ENCODE peak calls at places on chromosomes 11 and 22, in six cellular contexts. C is cardiac muscle cell, K is kidney, S is BE2C, N is lower lobe of right lung, E is K562. V is an unnamed sample.

GRCh38 chr11:77084581-77085191 is 17.9 kb downstream of the CAPN5 start:
- DNase-seq in C (no peak), K (peak), S (peak), N (peak), E (no peak), V (no peak)

GRCh38 chr11:134040386-134041297 is 28.2 kb upstream of the JAM3 start:
- DNase-seq in C (no peak), K (peak), S (no peak), N (no peak), E (no peak), V (no peak)

GRCh38 chr22:38397189-38398097 is 57.6 kb downstream of the KCNJ4 start:
- DNase-seq in C (peak), K (peak), S (no peak), N (peak), E (peak), V (no peak)

GRCh38 chr11:82978422-82979099 is 77.0 kb downstream of the DDIAS start:
- DNase-seq in C (peak), K (no peak), S (no peak), N (no peak), E (no peak), V (no peak)

GRCh38 chr11:70575396-70576060 is 177.2 kb downstream of the CTTN start:
- DNase-seq in C (no peak), K (no peak), S (no peak), N (no peak), E (no peak), V (no peak)

GRCh38 chr22:34587357-34588356 is 478.3 kb upstream of the ISX start:
- DNase-seq in C (no peak), K (no peak), S (no peak), N (no peak), E (no peak), V (no peak)

GRCh38 chr22:40857309-40857851 is 432 bp downstream of the XPNPEP3 start:
- DNase-seq in C (peak), K (no peak), S (no peak), N (no peak), E (no peak), V (no peak)

GRCh38 chr22:37519268-37520195 is at the start of gene CARD10:
- DNase-seq in C (peak), K (peak), S (peak), N (no peak), E (peak), V (no peak)

GRCh38 chr11:123640029-123640428 is 14.4 kb downstream of the SCN3B start:
- DNase-seq in C (no peak), K (no peak), S (no peak), N (no peak), E (no peak), V (no peak)

GRCh38 chr22:41971431-41971830 is 2.2 kb downstream of the SEPTIN3 start:
- DNase-seq in C (no peak), K (no peak), S (no peak), N (no peak), E (no peak), V (no peak)

GRCh38 chr11:44246726-44247125 is 63.2 kb downstream of the ALX4 start:
- DNase-seq in C (peak), K (no peak), S (peak), N (no peak), E (no peak), V (no peak)

GRCh38 chr11:46465683-46466082 is 74.1 kb upstream of the CHRM4 start:
- DNase-seq in C (no peak), K (no peak), S (no peak), N (no peak), E (no peak), V (no peak)

GRCh38 chr22:33770723-33771122 is 149.6 kb downstream of the LARGE1 start:
- DNase-seq in C (no peak), K (no peak), S (no peak), N (no peak), E (no peak), V (no peak)

GRCh38 chr11:116457336-116458007 is 315.3 kb downstream of the BUD13 start:
- DNase-seq in C (no peak), K (no peak), S (peak), N (no peak), E (no peak), V (no peak)

GRCh38 chr22:43393132-43393844 is 18.5 kb upstream of the MPPED1 start:
- DNase-seq in C (no peak), K (no peak), S (no peak), N (peak), E (no peak), V (no peak)

GRCh38 chr11:45022294-45023064 is 71.8 kb upstream of the TP53I11 start:
- DNase-seq in C (peak), K (no peak), S (no peak), N (no peak), E (no peak), V (no peak)

GRCh38 chr11:129286813-129287212 is 88.8 kb upstream of the BARX2 start:
- DNase-seq in C (no peak), K (no peak), S (no peak), N (no peak), E (no peak), V (no peak)

GRCh38 chr22:31229402-31230140 is 17.5 kb downstream of the LIMK2 start:
- DNase-seq in C (peak), K (no peak), S (peak), N (no peak), E (peak), V (no peak)

GRCh38 chr11:74689666-74690065 is 41.6 kb downstream of the CHRDL2 start:
- DNase-seq in C (peak), K (peak), S (no peak), N (no peak), E (no peak), V (no peak)

GRCh38 chr22:22771696-22772377 is 115.8 kb upstream of the IGLL5 start:
- DNase-seq in C (no peak), K (peak), S (no peak), N (no peak), E (no peak), V (no peak)

GRCh38 chr22:30208631-30209603 is 37.6 kb downstream of the LIF start:
- DNase-seq in C (peak), K (peak), S (peak), N (no peak), E (peak), V (no peak)

GRCh38 chr11:12755510-12755909 is 81.3 kb downstream of the TEAD1 start:
- DNase-seq in C (no peak), K (no peak), S (no peak), N (no peak), E (no peak), V (no peak)

GRCh38 chr11:12754582-12755250 is 80.5 kb downstream of the TEAD1 start:
- DNase-seq in C (no peak), K (no peak), S (no peak), N (no peak), E (no peak), V (no peak)

GRCh38 chr11:12756101-12756500 is 81.9 kb downstream of the TEAD1 start:
- DNase-seq in C (no peak), K (no peak), S (no peak), N (no peak), E (no peak), V (no peak)

GRCh38 chr11:12756867-12757266 is 82.6 kb downstream of the TEAD1 start:
- DNase-seq in C (no peak), K (no peak), S (no peak), N (no peak), E (no peak), V (no peak)

GRCh38 chr11:12757416-12757815 is 83.2 kb downstream of the TEAD1 start:
- DNase-seq in C (peak), K (no peak), S (no peak), N (no peak), E (no peak), V (no peak)
- H3K4me3 ChIP-seq in C (no peak), K (no peak), S (no peak), N (no peak), E (no peak), V (no peak)

GRCh38 chr11:66315498-66315885 is 1.4 kb downstream of the CD248 start:
- DNase-seq in C (no peak), K (peak), S (no peak), N (no peak), E (no peak), V (no peak)
- H3K4me3 ChIP-seq in C (no peak), K (peak), S (peak), N (peak), E (no peak), V (no peak)

GRCh38 chr11:2375964-2376551 is 1.1 kb upstream of the CD81 start:
- DNase-seq in C (no peak), K (peak), S (no peak), N (peak), E (no peak), V (no peak)
- H3K4me3 ChIP-seq in C (no peak), K (peak), S (no peak), N (no peak), E (no peak), V (no peak)

GRCh38 chr11:27698872-27699241 is 1.4 kb downstream of the BDNF start:
- DNase-seq in C (peak), K (peak), S (peak), N (peak), E (peak), V (peak)
- H3K4me3 ChIP-seq in C (peak), K (peak), S (peak), N (peak), E (no peak), V (peak)

GRCh38 chr11:6611092-6612007 is 666 bp downstream of the TAF10 start:
- DNase-seq in C (peak), K (peak), S (no peak), N (peak), E (peak), V (no peak)
- H3K4me3 ChIP-seq in C (peak), K (peak), S (peak), N (peak), E (peak), V (peak)

DNA sequence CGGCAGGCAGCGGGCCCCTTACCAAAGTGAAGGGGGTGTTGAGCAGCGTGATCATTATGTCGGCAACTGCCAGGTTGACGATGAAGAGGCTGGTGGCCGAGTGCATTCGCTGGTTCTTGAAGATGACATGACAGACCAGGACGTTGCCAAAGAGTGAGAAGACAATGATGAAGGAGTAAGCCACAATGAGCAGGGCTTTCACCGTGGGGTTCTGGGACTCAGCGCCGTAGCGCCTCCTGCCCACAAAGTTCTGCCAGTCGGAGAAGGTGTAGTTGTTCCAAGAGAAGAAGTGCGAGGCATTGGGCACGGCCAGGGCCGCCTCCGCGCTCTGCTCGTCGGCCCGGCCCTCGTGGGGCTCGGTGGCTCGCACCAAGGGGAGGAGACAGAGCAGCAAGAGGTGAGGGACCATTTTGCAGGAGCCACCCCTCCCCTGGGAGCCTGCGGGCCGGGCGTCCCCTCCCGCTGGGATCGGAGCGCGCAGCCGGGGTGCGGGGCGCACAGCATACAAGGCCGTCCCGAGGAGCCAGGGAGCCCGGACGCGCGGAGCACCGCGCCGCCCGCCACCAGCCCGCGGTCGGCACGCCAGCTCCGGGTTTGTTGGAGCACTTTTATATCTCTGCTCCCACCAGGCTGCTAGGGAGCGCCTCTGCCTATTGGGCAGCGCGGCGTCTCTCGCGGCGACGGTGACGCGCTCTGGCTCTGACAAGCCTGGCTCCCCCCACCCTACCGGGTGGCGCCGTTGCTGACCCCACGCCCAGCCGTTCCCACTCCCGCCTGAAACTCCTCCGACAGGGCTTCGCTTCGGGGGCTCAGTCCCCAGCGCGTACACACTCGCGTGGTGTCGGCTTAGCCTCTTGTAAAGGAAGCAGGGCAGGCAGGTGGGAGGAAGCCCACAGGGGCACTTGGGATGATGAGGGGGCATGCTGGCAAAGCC is at the start of gene GPR83:
- DNase-seq in C (peak), K (peak), S (peak), N (no peak), E (no peak), V (no peak)
- H3K4me3 ChIP-seq in C (peak), K (peak), S (peak), N (peak), E (no peak), V (no peak)

DNA sequence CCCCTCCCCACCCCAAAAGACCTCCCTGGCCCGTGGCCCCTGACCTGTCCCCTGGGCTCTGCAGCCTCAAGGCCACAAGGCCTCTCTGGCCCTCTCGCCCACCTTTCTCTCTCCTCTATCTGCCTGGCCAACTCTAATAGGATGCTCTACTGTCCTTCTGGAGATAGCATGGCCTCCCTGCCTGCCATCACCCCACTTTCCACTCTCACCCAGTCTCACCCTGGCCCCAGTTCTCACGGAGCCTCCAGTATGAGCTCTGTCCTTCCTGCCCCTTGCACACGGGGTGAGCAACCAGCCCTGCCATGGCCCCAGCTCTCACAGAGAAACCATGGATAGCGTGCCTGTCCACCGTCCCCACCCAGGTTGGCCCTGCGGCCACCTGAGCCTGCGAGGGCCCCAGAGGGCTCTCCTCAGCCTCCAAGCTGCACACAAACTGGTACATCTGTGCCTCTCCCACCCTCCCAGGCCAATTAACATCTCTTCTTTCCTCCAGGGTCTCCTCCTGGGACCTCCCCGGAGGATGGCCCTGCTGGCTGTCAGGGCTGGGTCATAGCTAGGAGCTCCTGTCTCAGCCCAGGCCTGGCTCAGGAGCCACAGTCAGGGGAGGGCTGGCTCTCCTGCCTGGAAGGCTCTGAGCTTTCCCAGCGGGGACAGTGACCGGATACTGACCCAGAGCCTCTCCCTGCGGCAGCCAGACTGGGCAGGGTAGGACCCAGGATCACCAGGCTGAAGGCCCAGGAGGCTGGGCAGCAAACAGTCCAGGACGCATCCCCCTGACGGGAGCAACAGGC is 22.3 kb downstream of the RTN4R start:
- DNase-seq in C (no peak), K (no peak), S (no peak), N (no peak), E (no peak), V (no peak)
- H3K4me3 ChIP-seq in C (no peak), K (no peak), S (no peak), N (no peak), E (no peak), V (no peak)

DNA sequence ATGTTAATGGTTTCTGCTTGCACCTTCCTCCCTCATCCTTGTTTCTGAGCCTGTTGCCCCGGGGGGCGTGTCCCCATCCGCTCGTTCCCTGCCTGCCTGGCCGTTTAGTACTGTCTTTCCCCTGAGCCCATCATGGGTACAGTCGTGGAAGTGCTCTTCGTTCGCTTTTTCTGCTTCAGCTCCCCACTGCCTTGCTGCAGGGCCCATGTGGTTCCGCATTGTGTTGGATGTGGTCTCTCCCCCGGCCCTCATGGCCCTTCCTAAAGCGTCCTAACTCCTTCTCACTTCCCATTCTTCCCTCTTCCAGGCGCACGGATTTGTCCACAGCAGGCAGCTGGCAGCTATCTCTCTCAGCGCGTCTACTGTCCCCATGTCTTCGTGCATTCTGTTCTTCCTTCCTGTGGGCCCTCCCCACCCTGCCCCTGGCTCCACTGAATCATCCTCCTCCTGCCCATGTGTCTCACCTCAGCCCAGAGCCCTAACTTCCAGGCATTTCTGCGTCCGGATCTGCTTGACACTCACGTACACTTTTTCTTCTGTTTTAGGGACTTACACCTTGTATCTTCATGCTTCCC is 98.1 kb downstream of the ZBTB16 start:
- DNase-seq in C (no peak), K (peak), S (no peak), N (no peak), E (no peak), V (no peak)
- H3K4me3 ChIP-seq in C (no peak), K (no peak), S (no peak), N (no peak), E (no peak), V (no peak)

DNA sequence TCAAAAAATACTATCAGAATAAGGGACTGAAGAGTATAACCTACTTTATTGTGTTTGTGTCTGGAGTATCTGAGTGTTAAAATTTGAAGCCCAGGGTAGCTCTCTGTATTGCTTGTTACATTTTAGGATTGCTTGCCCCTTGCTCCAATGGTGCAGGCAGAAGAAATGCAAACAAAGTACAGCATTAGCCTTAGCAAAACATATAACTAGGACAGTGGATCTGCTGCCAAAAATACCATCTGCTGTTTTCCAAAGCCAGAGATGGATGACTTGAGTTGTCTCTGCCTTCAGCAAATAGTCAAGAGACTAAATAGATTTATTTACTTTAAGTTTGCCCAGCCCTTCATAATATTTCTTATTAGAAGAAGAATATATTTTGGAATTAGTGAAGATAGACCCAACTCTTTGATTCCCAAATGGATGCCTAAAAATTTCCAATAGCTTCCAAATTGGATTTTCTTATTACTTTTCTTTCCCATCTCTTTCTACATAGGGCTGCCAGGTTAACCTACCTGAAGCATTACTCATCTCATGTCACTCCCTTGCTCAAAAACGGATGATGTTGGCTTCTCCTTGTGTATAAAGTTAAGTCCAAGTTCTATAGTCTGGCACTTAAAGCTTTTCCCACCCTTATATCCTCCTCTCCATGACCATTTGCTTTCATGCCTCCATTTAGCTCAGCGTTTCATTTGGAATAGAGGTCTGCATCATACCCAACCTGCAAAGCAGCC is 66.3 kb downstream of the LDLRAD3 start:
- DNase-seq in C (peak), K (no peak), S (no peak), N (no peak), E (no peak), V (no peak)
- H3K4me3 ChIP-seq in C (no peak), K (no peak), S (no peak), N (no peak), E (no peak), V (no peak)

GRCh38 chr22:50189184-50189848 is 3.6 kb downstream of the TRABD start:
- DNase-seq in C (no peak), K (peak), S (peak), N (no peak), E (peak), V (no peak)
- H3K4me3 ChIP-seq in C (no peak), K (no peak), S (no peak), N (peak), E (no peak), V (peak)

V was measured in HCT116.